ENCODE peak calls at places on chromosomes 5 and 9, in six cellular contexts. V, J, Q, F, K and Z are unnamed samples.
A peak's percentile ranks its signal among the peaks of the same experiment; 100 is the strongest.

GRCh38 chr5:144281784-144282183 is 111.1 kb downstream of the KCTD16 start:
- DNase-seq in J (no peak), K (no peak), F (no peak), Q (no peak), V (no peak), Z (no peak)

GRCh38 chr5:24232929-24233328 is 411.8 kb downstream of the CDH10 start:
- DNase-seq in Q (no peak), J (no peak), K (no peak), F (no peak), V (no peak), Z (no peak)

GRCh38 chr5:80191991-80192398 is 63.9 kb downstream of the SERINC5 start:
- DNase-seq in J (no peak), Q (peak; percentile 66), F (peak; percentile 58), K (no peak), V (peak; percentile 62), Z (peak; percentile 54)

GRCh38 chr9:26170224-26170623 is 492.0 kb upstream of the TUSC1 start:
- DNase-seq in J (peak; percentile 10), K (no peak), Q (no peak), F (no peak), V (no peak), Z (peak; percentile 20)

GRCh38 chr5:179488464-179488863 is 61.9 kb upstream of the RUFY1 start:
- DNase-seq in V (no peak), Q (no peak), J (no peak), K (no peak), F (no peak), Z (no peak)

GRCh38 chr5:102600964-102601363 is 102.2 kb upstream of the SLCO6A1 start:
- DNase-seq in F (no peak), V (no peak), J (no peak), Q (no peak), K (no peak), Z (no peak)

GRCh38 chr9:6944093-6944551 is 186.3 kb downstream of the KDM4C start:
- DNase-seq in F (no peak), V (no peak), K (no peak), Q (no peak), J (no peak), Z (no peak)

GRCh38 chr9:134550584-134550983 is 91.0 kb upstream of the COL5A1 start:
- DNase-seq in K (no peak), J (peak; percentile 32), F (no peak), V (peak; percentile 30), Q (peak; percentile 49), Z (no peak)

GRCh38 chr9:101691657-101692056 is 46.8 kb downstream of the GRIN3A start:
- DNase-seq in V (no peak), F (no peak), K (no peak), Q (no peak), J (no peak), Z (no peak)

GRCh38 chr5:181221792-181222629 is 1.1 kb upstream of the TRIM41 start:
- DNase-seq in Q (peak; percentile 97), J (peak; percentile 98), K (peak; percentile 95), V (peak; percentile 95), F (peak; percentile 99), Z (peak; percentile 97)

GRCh38 chr5:135426102-135427082 is 20.8 kb downstream of the DCANP1 start:
- DNase-seq in K (no peak), V (no peak), J (peak; percentile 63), F (peak; percentile 57), Q (no peak), Z (peak; percentile 43)

GRCh38 chr5:168328804-168329203 is 37.4 kb downstream of the WWC1 start:
- DNase-seq in F (peak; percentile 66), V (no peak), K (peak; percentile 23), J (peak; percentile 89), Q (no peak), Z (no peak)

GRCh38 chr9:95736370-95736769 is 139.1 kb upstream of the ERCC6L2 start:
- DNase-seq in F (no peak), V (no peak), Q (no peak), J (peak; percentile 13), K (no peak), Z (no peak)

GRCh38 chr9:105044458-105044857 is 116.5 kb upstream of the ABCA1 start:
- DNase-seq in K (no peak), J (no peak), Q (no peak), V (no peak), F (no peak), Z (peak; percentile 57)

GRCh38 chr5:173242079-173242478 is 7.1 kb upstream of the NKX2-5 start:
- DNase-seq in J (no peak), K (no peak), F (no peak), Q (no peak), V (no peak), Z (no peak)

DNA sequence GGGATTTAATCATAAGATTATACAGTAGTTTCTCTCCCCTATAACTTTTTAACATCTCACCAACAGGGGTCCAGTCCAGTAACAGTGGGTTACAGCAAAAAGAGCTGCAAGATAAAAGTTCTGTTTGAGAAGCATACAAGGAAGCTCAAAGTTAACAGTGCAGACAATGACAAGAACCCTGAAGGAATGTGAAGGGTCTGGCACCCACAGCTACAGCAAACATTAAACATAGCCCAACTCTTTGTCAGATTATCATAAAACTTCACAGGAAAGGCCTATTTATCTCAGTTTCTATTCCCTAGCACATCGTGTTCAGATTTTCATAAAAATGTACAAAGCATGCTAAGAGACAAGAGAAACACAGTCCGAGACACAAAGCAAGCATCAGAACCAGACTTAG is 309.4 kb downstream of the DIRAS2 start:
- DNase-seq in K (no peak), Q (no peak), V (no peak), J (no peak), F (no peak), Z (no peak)
- H3K27ac ChIP-seq in K (peak overlapping the region; percentile 39), Q (no peak overlapping the region), V (no peak overlapping the region), J (peak overlapping the region; percentile 67), F (no peak overlapping the region), Z (no peak overlapping the region)

GRCh38 chr5:74766887-74767578 is at the start of the genes GFM2 and NSA2:
- DNase-seq in Q (peak; percentile 94), V (peak; percentile 95), J (peak; percentile 95), F (peak; percentile 96), K (peak; percentile 88), Z (peak; percentile 96)

GRCh38 chr5:74765201-74765600 is 1.7 kb downstream of the GFM2 start:
- DNase-seq in Q (no peak), V (no peak), F (no peak), J (peak; percentile 25), K (no peak), Z (no peak)

GRCh38 chr5:74767579-74767913 is 497 bp downstream of the NSA2 start:
- DNase-seq in F (no peak), V (no peak), Q (no peak), J (peak; percentile 54), K (no peak), Z (peak; percentile 61)

GRCh38 chr5:74765929-74766328 is 988 bp downstream of the GFM2 start:
- DNase-seq in Q (no peak), F (no peak), V (no peak), K (no peak), J (no peak), Z (no peak)

DNA sequence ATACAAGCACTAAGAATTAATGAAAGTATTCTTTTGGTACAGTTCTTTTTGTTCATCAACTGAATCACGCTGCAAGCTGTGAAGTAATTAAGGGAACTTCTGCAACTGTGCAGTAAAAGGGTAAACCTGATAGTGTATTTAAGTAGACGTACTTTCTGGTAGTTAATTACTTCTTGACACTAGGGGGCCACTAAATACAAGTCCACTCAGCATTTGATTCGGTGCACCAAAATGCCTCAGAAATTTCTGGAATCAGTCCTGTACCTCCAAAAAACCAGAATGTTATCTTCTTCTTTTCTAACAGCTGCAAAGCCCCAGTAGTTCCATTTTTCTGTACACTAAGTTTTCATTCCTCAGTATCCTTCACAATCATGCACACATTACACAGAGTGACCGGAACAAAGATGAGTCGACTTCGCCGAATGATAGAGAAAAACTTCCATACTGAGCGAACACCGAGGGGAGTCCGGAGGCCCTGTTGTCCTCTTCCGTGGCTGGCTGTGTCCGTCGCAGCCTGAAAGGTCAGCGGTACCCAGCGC is 500 bp downstream of the GFM2 start:
- DNase-seq in Q (no peak), J (peak; percentile 62), V (no peak), K (no peak), F (no peak), Z (no peak)
- H3K27ac ChIP-seq in Q (peak overlapping the region; percentile 85), J (peak overlapping the region; percentile 85), V (peak overlapping the region; percentile 87), K (peak overlapping the region; percentile 79), F (peak overlapping the region; percentile 62), Z (peak overlapping the region; percentile 82)

GRCh38 chr9:122085260-122085659 is 7.8 kb downstream of the TTLL11 start:
- DNase-seq in K (no peak), Q (no peak), V (no peak), J (no peak), F (no peak), Z (no peak)
- H3K27ac ChIP-seq in K (no peak overlapping the region), Q (peak overlapping the region; percentile 92), V (peak overlapping the region; percentile 94), J (no peak overlapping the region), F (no peak overlapping the region), Z (no peak overlapping the region)

GRCh38 chr5:142322403-142322746 is 2.4 kb downstream of the SPRY4 start:
- DNase-seq in V (no peak), F (no peak), Q (no peak), J (no peak), K (no peak), Z (no peak)
- H3K27ac ChIP-seq in V (peak overlapping the region; percentile 77), F (peak overlapping the region; percentile 95), Q (peak overlapping the region; percentile 79), J (no peak overlapping the region), K (peak overlapping the region; percentile 24), Z (no peak overlapping the region)

GRCh38 chr5:151191661-151192060 is 32.2 kb downstream of the CCDC69 start:
- DNase-seq in K (no peak), J (no peak), Q (no peak), V (no peak), F (no peak), Z (no peak)
- H3K27ac ChIP-seq in K (no peak overlapping the region), J (no peak overlapping the region), Q (no peak overlapping the region), V (no peak overlapping the region), F (no peak overlapping the region), Z (no peak overlapping the region)

GRCh38 chr9:734831-735511 is 106.5 kb upstream of the DMRT1 start:
- DNase-seq in J (peak; percentile 22), Q (peak; percentile 84), K (no peak), V (no peak), F (no peak), Z (peak; percentile 37)

GRCh38 chr9:742104-742503 is 99.4 kb upstream of the DMRT1 start:
- DNase-seq in F (no peak), K (no peak), V (no peak), J (no peak), Q (peak; percentile 58), Z (no peak)

GRCh38 chr9:739362-739761 is 102.1 kb upstream of the DMRT1 start:
- DNase-seq in J (no peak), Q (no peak), F (no peak), V (no peak), K (no peak), Z (no peak)

GRCh38 chr9:737400-738120 is 103.9 kb upstream of the DMRT1 start:
- DNase-seq in J (no peak), K (no peak), Q (no peak), V (no peak), F (no peak), Z (no peak)

DNA sequence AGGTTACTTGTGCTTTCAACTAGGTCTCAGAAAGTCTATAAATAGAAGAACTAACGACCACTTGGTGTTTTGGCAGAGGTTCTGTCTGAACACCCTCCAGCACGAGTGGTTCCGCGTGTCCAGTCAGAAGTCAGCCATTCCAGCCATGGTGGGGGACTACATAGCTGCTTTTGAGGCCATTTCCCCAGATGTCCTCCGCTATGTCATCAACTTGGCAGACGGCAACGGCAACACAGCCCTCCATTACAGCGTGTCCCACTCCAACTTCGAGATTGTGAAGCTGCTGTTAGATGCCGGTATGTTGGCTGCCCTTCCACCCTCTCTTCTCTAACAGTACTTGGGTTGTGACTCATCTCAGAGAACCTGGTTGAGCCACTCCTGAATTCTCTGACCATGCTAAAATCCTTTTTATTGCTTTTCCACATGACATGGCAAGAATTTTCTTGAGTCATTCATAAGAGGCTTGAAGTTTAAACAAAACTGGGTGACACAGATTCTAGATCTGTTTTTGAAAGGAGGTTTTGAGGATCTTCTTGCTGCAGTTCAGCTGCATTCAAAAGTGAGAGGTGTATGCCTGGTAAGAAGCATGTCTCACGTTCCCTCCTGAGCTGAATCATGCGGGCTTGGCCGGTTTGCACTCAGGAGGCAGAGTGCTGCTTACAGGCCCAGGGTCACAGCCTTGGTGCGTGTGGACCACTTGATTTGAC is 103.1 kb upstream of the DMRT1 start:
- DNase-seq in V (peak; percentile 82), J (peak; percentile 79), Q (peak; percentile 93), F (no peak), K (peak; percentile 96), Z (peak; percentile 4)
- H3K27ac ChIP-seq in V (peak overlapping the region; percentile 90), J (peak overlapping the region; percentile 52), Q (peak overlapping the region; percentile 93), F (peak overlapping the region; percentile 79), K (peak overlapping the region; percentile 99), Z (no peak overlapping the region)